ENCODE peak calls at places on chromosome 5, in four cellular contexts. E is fibroblast of pulmonary artery, G is RWPE1, F is BE2C. D is an unnamed sample.

GRCh38 chr5:124685404-124685930 is 61.0 kb downstream of the ZNF608 start:
- DNase-seq in E (no peak), G (no peak), F (no peak), D (no peak)

GRCh38 chr5:138468133-138468965 is 3.1 kb downstream of the EGR1 start:
- DNase-seq in E (peak), G (no peak), F (no peak), D (peak)

GRCh38 chr5:171418982-171419662 is at the start of gene FGF18:
- DNase-seq in E (peak), G (peak), F (peak), D (peak)

GRCh38 chr5:119269061-119269579 is 86.7 kb upstream of the TNFAIP8 start:
- DNase-seq in E (peak), G (peak), F (no peak), D (peak)

GRCh38 chr5:59660737-59661136 is 232.8 kb downstream of the PDE4D start:
- DNase-seq in E (peak), G (peak), F (no peak), D (peak)

GRCh38 chr5:43274435-43275114 is 38.6 kb downstream of the HMGCS1 start:
- DNase-seq in E (no peak), G (no peak), F (peak), D (no peak)

GRCh38 chr5:92760550-92760949 is 820.5 kb downstream of the NR2F1-AS1 start:
- DNase-seq in E (no peak), G (no peak), F (no peak), D (no peak)

GRCh38 chr5:17012289-17012688 is 76.2 kb upstream of the MYO10 start:
- DNase-seq in E (peak), G (peak), F (no peak), D (no peak)

GRCh38 chr5:41508186-41508585 is 2.2 kb downstream of the PLCXD3 start:
- DNase-seq in E (no peak), G (peak), F (no peak), D (peak)

GRCh38 chr5:66633754-66634153 is 37.6 kb downstream of the MAST4 start:
- DNase-seq in E (no peak), G (no peak), F (no peak), D (no peak)

DNA sequence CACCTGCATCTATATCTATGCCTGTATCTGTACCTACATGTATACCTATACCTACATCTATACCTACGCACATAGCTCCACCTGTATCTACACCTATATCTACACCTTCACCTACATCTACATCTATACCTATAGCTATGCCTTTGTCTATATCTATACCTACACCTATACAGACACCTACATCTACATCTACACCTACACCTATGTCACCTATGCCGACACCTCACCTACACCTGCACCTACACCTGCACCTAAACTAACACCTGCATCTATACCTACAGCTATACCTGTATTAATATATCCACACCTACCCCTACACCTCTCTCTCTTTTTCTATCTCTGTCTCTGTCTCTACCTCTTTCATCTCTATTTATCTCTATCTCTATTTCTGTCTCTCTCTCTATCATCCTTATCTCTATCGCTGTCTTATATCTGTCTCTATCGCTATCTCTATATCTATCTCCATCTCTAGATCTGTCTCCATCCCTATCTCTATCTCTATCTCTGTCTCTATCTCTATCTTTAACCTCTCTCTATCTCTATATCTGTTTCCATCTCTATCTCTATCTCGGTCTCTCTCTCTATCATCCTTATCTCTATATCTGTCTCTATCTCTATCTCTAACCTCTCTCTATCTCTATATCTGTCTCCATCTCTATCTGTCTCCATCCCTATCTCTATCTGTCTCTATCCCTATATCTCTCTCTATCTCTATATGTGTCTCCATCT is 37.9 kb downstream of the IRX4 start:
- DNase-seq in E (no peak), G (no peak), F (no peak), D (no peak)
- TF ChIP-seq CTCF in E (no peak), G (no peak), F (no peak), D (no peak)

DNA sequence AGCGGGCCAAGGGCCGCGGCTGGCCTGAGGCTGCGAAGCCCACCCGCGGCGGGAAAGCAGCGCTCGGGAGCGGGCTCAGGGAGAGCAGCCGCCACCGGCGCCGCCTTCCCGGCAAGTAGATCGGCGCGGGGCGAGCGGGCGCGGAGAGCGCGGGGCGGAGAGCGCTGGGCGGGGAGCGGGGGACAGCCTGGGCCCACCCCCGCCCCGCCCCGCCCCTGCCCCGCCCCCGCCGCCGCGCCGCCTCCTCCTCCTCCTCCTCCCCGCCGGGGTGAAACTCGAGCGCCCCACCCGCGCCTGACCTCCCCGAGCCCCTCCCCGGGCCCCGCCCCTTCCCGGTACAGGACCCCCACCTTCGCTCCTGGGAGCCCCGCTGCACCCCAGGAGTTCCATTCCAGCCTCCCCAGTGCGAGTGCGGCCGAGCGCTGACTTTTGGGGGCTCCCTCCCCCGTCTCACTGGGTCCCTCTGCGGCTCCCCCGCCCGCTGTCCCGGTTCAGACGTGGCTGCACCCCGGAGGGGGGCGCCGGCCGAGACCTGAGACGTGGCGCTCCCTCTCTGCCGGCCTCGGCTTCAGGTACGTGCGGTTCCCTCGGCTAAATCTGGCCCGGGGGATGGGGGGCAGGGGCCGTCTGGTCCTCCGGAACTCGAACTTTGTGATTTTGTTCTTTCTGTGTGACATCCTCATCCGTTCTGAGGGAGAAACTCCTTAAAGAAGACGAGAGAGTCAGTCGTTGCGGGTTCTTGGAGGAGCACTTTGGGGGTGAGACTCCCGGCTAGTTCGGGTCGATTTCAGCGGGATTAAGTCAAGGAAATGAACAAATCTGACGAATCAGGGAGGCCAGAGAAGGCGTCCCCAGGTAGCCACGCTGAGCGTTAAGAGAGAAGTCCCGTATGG is at the start of gene SEMA5A:
- DNase-seq in E (peak), G (peak), F (peak), D (peak)
- TF ChIP-seq CTCF in E (no peak), G (no peak), F (no peak), D (peak)

GRCh38 chr5:61347088-61347487 is 15.0 kb downstream of the ZSWIM6 start:
- DNase-seq in E (peak), G (no peak), F (no peak), D (peak)
- TF ChIP-seq CTCF in E (peak), G (no peak), F (peak), D (no peak)

GRCh38 chr5:72752909-72753308 is 63.6 kb upstream of the TNPO1 start:
- DNase-seq in E (no peak), G (no peak), F (peak), D (no peak)
- TF ChIP-seq CTCF in E (no peak), G (no peak), F (peak), D (no peak)

DNA sequence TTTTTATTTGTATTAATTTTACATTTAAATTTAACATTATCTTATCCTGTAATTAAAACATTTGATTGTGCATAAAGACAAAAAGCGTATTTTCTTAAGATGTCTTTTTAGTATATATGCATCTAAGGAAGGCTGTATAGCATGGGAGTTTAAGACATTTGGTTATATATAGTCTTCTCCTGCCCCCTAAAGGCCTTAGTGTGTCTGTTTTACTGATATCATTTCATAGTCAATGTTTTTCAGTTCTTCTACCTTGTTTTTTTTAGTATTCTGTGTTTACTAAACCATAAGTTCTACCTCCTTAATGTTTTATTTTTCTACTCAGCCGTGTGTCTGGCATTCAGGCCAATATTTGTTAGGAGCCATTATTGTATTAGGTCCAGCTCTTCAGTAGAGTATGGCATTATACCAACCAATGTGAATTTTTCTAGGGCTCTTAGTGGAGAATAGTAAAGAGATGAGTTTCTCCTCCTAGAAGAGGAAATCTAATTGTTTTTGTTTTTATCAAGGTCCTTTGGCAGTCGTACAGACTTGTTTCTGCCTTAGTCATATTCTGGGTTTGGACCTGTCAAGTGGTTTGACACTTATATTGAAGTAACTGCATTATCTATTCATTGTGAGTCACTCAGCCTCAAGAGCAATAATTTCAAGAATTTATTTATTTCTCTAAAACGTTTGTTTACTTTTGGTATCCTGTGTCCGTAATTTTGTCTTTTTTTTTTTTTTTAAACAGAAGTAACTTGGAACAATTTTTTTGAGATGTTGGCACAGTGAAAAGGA is 74.8 kb downstream of the SLF1 start:
- DNase-seq in E (peak), G (peak), F (no peak), D (peak)
- TF ChIP-seq CTCF in E (peak), G (peak), F (peak), D (peak)

GRCh38 chr5:31990701-31991110 is 183.4 kb downstream of the GOLPH3 start:
- DNase-seq in E (no peak), G (peak), F (no peak), D (no peak)

GRCh38 chr5:31986101-31986500 is 188.0 kb downstream of the GOLPH3 start:
- DNase-seq in E (no peak), G (no peak), F (no peak), D (no peak)

GRCh38 chr5:31984691-31985090 is 189.4 kb downstream of the GOLPH3 start:
- DNase-seq in E (no peak), G (no peak), F (no peak), D (no peak)

GRCh38 chr5:31990296-31990695 is 183.8 kb downstream of the GOLPH3 start:
- DNase-seq in E (no peak), G (no peak), F (no peak), D (no peak)

DNA sequence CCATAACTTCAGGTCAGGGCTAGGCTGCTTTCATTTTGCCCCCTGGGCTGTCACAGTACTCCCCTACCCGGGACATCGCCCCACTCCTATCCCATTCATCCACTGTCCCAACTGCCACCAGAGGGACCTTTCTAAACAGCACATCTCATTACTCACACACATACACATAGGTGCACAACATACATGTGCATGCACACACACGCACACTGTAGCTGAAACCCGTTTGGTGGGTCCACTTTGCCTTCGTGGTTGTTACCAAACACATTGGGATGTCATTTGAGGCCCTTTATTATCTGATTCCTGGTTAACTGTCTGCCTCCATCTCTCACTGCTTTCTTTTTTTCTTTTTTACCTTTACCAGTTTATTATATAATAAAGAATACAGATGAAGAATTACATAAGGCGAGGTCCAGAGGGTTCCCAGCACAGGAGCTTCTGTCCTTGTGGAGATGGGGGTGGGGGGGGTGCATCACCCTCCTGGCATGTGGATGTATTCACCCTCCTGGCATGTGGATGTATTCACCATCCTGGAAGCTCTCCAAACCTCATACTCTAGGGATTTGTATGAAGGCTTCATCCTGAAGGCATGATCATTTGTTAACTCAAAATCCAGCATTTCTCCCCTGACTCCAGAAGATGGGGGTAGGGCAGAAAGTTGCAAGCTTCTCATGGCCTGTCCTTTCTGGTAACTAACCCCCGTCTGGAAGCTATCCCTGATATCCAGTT is 186.0 kb downstream of the GOLPH3 start:
- DNase-seq in E (peak), G (peak), F (no peak), D (peak)
- TF ChIP-seq CTCF in E (no peak), G (no peak), F (no peak), D (no peak)

D was measured in cardiac fibroblast.